ENCODE peak calls at places on chromosomes 6 and 20, in five cellular contexts. W, L, V, Q and M are unnamed samples.

GRCh38 chr6:170393807-170394399 is 87.3 kb downstream of the FAM120B start:
- DNase-seq in W (peak; percentile 32), L (no peak), V (no peak), Q (no peak), M (no peak)

GRCh38 chr6:28134716-28135115 is 7.0 kb upstream of the ZKSCAN8 start:
- DNase-seq in W (no peak), L (no peak), V (no peak), Q (no peak), M (no peak)

GRCh38 chr6:112839525-112839961 is 492.4 kb downstream of the RFPL4B start:
- DNase-seq in W (peak; percentile 64), L (no peak), V (no peak), Q (no peak), M (no peak)

GRCh38 chr20:38599410-38599882 is 2.2 kb upstream of the ARHGAP40 start:
- DNase-seq in W (no peak), L (no peak), V (peak; percentile 53), Q (no peak), M (no peak)

GRCh38 chr20:23082846-23083552 is 3.1 kb downstream of the CD93 start:
- DNase-seq in W (no peak), L (no peak), V (no peak), Q (peak; percentile 54), M (no peak)

GRCh38 chr6:149306967-149307366 is 10.5 kb upstream of the TAB2 start:
- DNase-seq in W (peak; percentile 82), L (no peak), V (no peak), Q (no peak), M (no peak)

GRCh38 chr6:16160794-16161193 is 31.9 kb downstream of the MYLIP start:
- DNase-seq in W (no peak), L (no peak), V (no peak), Q (no peak), M (no peak)

GRCh38 chr20:478949-479429 is 16.7 kb upstream of the TBC1D20 start:
- DNase-seq in W (peak; percentile 82), L (no peak), V (no peak), Q (no peak), M (no peak)

GRCh38 chr20:9036593-9036992 is 32.3 kb upstream of the PLCB4 start:
- DNase-seq in W (peak; percentile 27), L (no peak), V (no peak), Q (no peak), M (no peak)

GRCh38 chr6:9039258-9039657 is 603.9 kb upstream of the SLC35B3 start:
- DNase-seq in W (no peak), L (no peak), V (no peak), Q (no peak), M (no peak)

GRCh38 chr6:42561986-42562385 is 1.8 kb upstream of the UBR2 start:
- DNase-seq in W (no peak), L (no peak), V (no peak), Q (no peak), M (no peak)

GRCh38 chr6:3494391-3495100 is 37.7 kb upstream of the SLC22A23 start:
- DNase-seq in W (no peak), L (no peak), V (no peak), Q (no peak), M (no peak)

GRCh38 chr20:44684047-44684965 is 30.9 kb upstream of the CCN5 start:
- DNase-seq in W (no peak), L (no peak), V (no peak), Q (peak; percentile 67), M (no peak)

GRCh38 chr20:7392551-7392950 is 547.7 kb downstream of the HAO1 start:
- DNase-seq in W (peak; percentile 45), L (no peak), V (no peak), Q (no peak), M (no peak)

GRCh38 chr20:36645998-36646397 is at the start of gene SLA2:
- DNase-seq in W (no peak), L (no peak), V (no peak), Q (no peak), M (peak; percentile 74)

GRCh38 chr20:35991142-35991771 is 22.9 kb downstream of the CNBD2 start:
- DNase-seq in W (peak; percentile 51), L (no peak), V (no peak), Q (no peak), M (no peak)

GRCh38 chr20:51404297-51405060 is 138.0 kb downstream of the NFATC2 start:
- DNase-seq in W (peak; percentile 61), L (no peak), V (no peak), Q (no peak), M (peak; percentile 50)

GRCh38 chr6:53723331-53723730 is 57.8 kb upstream of the KLHL31 start:
- DNase-seq in W (no peak), L (no peak), V (no peak), Q (no peak), M (no peak)

GRCh38 chr6:144405173-144405572 is 120.0 kb downstream of the UTRN start:
- DNase-seq in W (peak; percentile 81), L (no peak), V (no peak), Q (no peak), M (no peak)

GRCh38 chr6:101830501-101831031 is 437.1 kb downstream of the GRIK2 start:
- DNase-seq in W (peak; percentile 60), L (no peak), V (no peak), Q (no peak), M (no peak)

GRCh38 chr20:63606701-63607100 is 20.2 kb downstream of the GMEB2 start:
- DNase-seq in W (no peak), L (no peak), V (no peak), Q (no peak), M (no peak)

GRCh38 chr20:14446446-14446845 is 109.0 kb upstream of the FLRT3 start:
- DNase-seq in W (no peak), L (no peak), V (no peak), Q (no peak), M (no peak)

GRCh38 chr6:35552285-35552917 is 39.7 kb upstream of the TULP1 start:
- DNase-seq in W (peak; percentile 70), L (no peak), V (no peak), Q (no peak), M (no peak)

GRCh38 chr6:47352169-47352568 is 42.5 kb upstream of the TNFRSF21 start:
- DNase-seq in W (peak; percentile 9), L (no peak), V (no peak), Q (no peak), M (no peak)
- TF ChIP-seq CTCF in W (no peak), L (no peak), V (no peak), Q (no peak), M (peak; percentile 9)

GRCh38 chr6:163419413-163420314 is 5.1 kb downstream of the QKI start:
- DNase-seq in W (peak; percentile 57), L (no peak), V (no peak), Q (no peak), M (no peak)
- TF ChIP-seq CTCF in W (no peak), L (no peak), V (no peak), Q (no peak), M (no peak)

DNA sequence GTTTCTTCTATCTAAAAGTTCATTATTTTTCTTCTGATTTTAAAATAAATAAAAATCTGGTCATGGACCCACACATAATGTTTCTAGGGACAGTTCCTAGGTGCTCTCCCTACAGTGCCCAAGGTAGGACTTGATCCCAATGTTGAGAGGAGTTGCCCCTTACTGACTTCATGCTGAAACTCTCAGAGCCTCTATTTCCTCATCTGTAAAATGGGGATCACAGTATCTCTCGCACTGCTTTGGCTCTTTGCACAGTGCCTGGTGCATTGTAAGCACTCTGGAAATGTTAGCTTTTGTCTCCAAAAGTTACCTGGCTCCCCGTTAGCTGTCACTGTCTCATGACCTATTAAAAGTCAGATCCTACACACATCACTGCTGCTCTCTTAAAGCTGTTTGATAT is 205.5 kb downstream of the TSHZ2 start:
- DNase-seq in W (no peak), L (no peak), V (no peak), Q (no peak), M (no peak)
- TF ChIP-seq CTCF in W (no peak), L (no peak), V (no peak), Q (no peak), M (no peak)

DNA sequence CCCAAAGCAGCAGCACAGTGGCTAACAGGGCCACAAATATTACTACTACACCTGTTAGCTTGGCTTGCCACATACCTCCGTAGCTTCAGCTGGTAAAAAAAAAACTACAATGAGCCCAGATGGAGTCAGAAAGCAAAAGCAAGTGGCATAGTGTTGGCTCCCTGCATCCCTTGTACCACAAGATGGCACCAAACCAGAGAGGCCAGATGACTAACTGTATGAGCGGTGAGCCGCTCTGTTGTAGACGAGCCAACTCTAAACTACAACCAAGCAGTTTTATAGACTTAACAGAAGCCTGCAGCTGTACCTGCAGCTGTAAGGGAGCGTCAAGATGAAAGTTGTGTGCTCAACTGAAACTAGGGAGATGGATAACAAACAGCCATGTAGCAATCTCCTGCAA is 84.5 kb upstream of the MCHR2 start:
- DNase-seq in W (peak; percentile 36), L (no peak), V (no peak), Q (no peak), M (no peak)
- TF ChIP-seq CTCF in W (peak; percentile 40), L (peak; percentile 6), V (peak; percentile 37), Q (no peak), M (no peak)

GRCh38 chr20:40720826-40721225 is 31.8 kb upstream of the MAFB start:
- DNase-seq in W (no peak), L (no peak), V (no peak), Q (no peak), M (no peak)
- TF ChIP-seq CTCF in W (no peak), L (no peak), V (no peak), Q (no peak), M (no peak)

GRCh38 chr20:58349586-58349985 is 39.4 kb upstream of the VAPB start:
- DNase-seq in W (peak; percentile 84), L (no peak), V (no peak), Q (no peak), M (no peak)
- TF ChIP-seq CTCF in W (peak; percentile 30), L (no peak), V (no peak), Q (no peak), M (no peak)